ENCODE peak calls at places on chromosome 3, in five cellular contexts. S, J, L, Q and T are unnamed samples.

GRCh38 chr3:30904986-30905385 is 10.5 kb upstream of the GADL1 start:
- DNase-seq in L (no peak), S (peak; percentile 57), J (peak; percentile 15), Q (no peak), T (no peak)

GRCh38 chr3:49378249-49378899 is 20.2 kb upstream of the GPX1 start:
- DNase-seq in S (peak; percentile 86), Q (peak; percentile 54), L (peak; percentile 47), J (peak; percentile 37), T (no peak)

GRCh38 chr3:48656061-48656840 is 6.4 kb downstream of the CELSR3 start:
- DNase-seq in J (peak; percentile 90), Q (peak; percentile 74), L (peak; percentile 93), S (peak; percentile 89), T (peak; percentile 99)

GRCh38 chr3:186315581-186316354 is 46.3 kb downstream of the DGKG start:
- DNase-seq in J (no peak), S (peak; percentile 31), Q (peak; percentile 78), L (no peak), T (no peak)

GRCh38 chr3:105373383-105373782 is 6.7 kb downstream of the ALCAM start:
- DNase-seq in Q (no peak), S (no peak), J (no peak), L (no peak), T (no peak)

GRCh38 chr3:38645601-38646000 is 3.9 kb downstream of the SCN5A start:
- DNase-seq in S (no peak), J (no peak), Q (no peak), L (no peak), T (no peak)

GRCh38 chr3:184334470-184335158 is 2.8 kb upstream of the FAM131A start:
- DNase-seq in Q (peak; percentile 97), J (peak; percentile 88), S (peak; percentile 92), L (peak; percentile 34), T (no peak)

GRCh38 chr3:72100062-72100511 is 315.1 kb upstream of the PROK2 start:
- DNase-seq in S (no peak), Q (no peak), L (peak; percentile 72), J (no peak), T (peak; percentile 60)

GRCh38 chr3:66971891-66972551 is 26.1 kb upstream of the KBTBD8 start:
- DNase-seq in S (peak; percentile 81), J (peak; percentile 76), L (peak; percentile 93), Q (peak; percentile 75), T (peak; percentile 77)

GRCh38 chr3:112390783-112391641 is 58.1 kb downstream of the CD200 start:
- DNase-seq in Q (peak; percentile 92), J (peak; percentile 96), S (peak; percentile 81), L (peak; percentile 66), T (peak; percentile 24)

GRCh38 chr3:93973160-93974126 is at the start of gene PROS1:
- DNase-seq in S (peak; percentile 90), Q (peak; percentile 71), L (peak; percentile 95), J (peak; percentile 80), T (peak; percentile 77)

GRCh38 chr3:10632741-10633140 is 127.4 kb upstream of the ATP2B2 start:
- DNase-seq in S (no peak), L (no peak), J (no peak), Q (no peak), T (no peak)

GRCh38 chr3:36969540-36970432 is 23.1 kb downstream of the EPM2AIP1 start:
- DNase-seq in L (peak; percentile 98), J (peak; percentile 90), Q (peak; percentile 85), S (peak; percentile 65), T (peak; percentile 65)

GRCh38 chr3:111765136-111765535 is 93.9 kb upstream of the PHLDB2 start:
- DNase-seq in S (peak; percentile 77), Q (no peak), L (no peak), J (no peak), T (no peak)

GRCh38 chr3:42001777-42002176 is 39.9 kb upstream of the ULK4 start:
- DNase-seq in J (no peak), S (no peak), Q (no peak), L (no peak), T (no peak)

GRCh38 chr3:47404955-47405790 is 24.4 kb downstream of the PTPN23 start:
- DNase-seq in S (peak; percentile 58), J (no peak), Q (no peak), L (no peak), T (peak; percentile 40)

GRCh38 chr3:111936967-111937366 is 41.9 kb upstream of the ABHD10 start:
- DNase-seq in Q (peak; percentile 72), L (no peak), J (peak; percentile 52), S (peak; percentile 68), T (no peak)

GRCh38 chr3:72690646-72691045 is 157.6 kb downstream of the SHQ1 start:
- DNase-seq in Q (no peak), S (no peak), J (no peak), L (peak; percentile 25), T (peak; percentile 44)